ENCODE peak calls at places on chromosomes 7 and 10, in seven cellular contexts. U is HCT116, Z is PC-3, E is GM23338, X is SK-N-SH, B is MM.1S, Q is OCI-LY7. O is an unnamed sample.

GRCh38 chr10:110501142-110501937 is 3.6 kb downstream of the DUSP5 start:
- DNase-seq in U (peak), Q (no peak), E (peak), B (peak), X (peak), Z (peak), O (peak)

GRCh38 chr10:89829262-89829886 is 128.0 kb downstream of the KIF20B start:
- DNase-seq in Q (no peak), U (no peak), B (no peak), Z (no peak), E (no peak), X (no peak), O (no peak)

GRCh38 chr10:78215645-78216044 is 182.0 kb downstream of the RPS24 start:
- DNase-seq in E (no peak), U (no peak), X (no peak), Q (no peak), B (no peak), Z (no peak), O (no peak)

GRCh38 chr7:50166997-50167961 is 74.2 kb upstream of the ZPBP start:
- DNase-seq in E (no peak), X (no peak), B (no peak), Q (peak), U (no peak), Z (no peak), O (no peak)

GRCh38 chr7:2873686-2874551 is 29.8 kb upstream of the GNA12 start:
- DNase-seq in B (no peak), E (peak), Z (peak), U (peak), X (peak), Q (peak), O (peak)

GRCh38 chr7:129779602-129780256 is 168.2 kb downstream of the NRF1 start:
- DNase-seq in U (peak), E (peak), Q (peak), B (peak), X (peak), Z (peak), O (peak)

GRCh38 chr10:120011359-120012132 is 119.0 kb downstream of the SEC23IP start:
- DNase-seq in E (peak), B (no peak), Q (no peak), X (peak), Z (no peak), U (no peak), O (peak)

GRCh38 chr7:124152859-124153692 is 120.2 kb upstream of the TMEM229A start:
- DNase-seq in Z (peak), E (peak), B (peak), X (peak), U (peak), Q (peak), O (peak)

GRCh38 chr7:149310113-149310836 is 48.3 kb downstream of the ZNF783 start:
- DNase-seq in Q (peak), Z (peak), X (peak), U (peak), B (peak), E (peak), O (no peak)

GRCh38 chr10:102643346-102644065 is 773 bp upstream of the TRIM8 start:
- DNase-seq in B (peak), Q (peak), Z (peak), U (peak), E (peak), X (peak), O (peak)

GRCh38 chr10:79938728-79939380 is 10.1 kb downstream of the SFTPD start:
- DNase-seq in B (no peak), Z (no peak), X (peak), E (no peak), U (no peak), Q (peak), O (no peak)

GRCh38 chr7:7516156-7516555 is 19.5 kb downstream of the COL28A1 start:
- DNase-seq in E (no peak), U (no peak), Q (no peak), X (no peak), Z (no peak), B (no peak), O (no peak)

GRCh38 chr10:71554671-71555070 is 158.0 kb downstream of the CDH23 start:
- DNase-seq in X (no peak), B (no peak), U (no peak), Q (no peak), Z (no peak), E (no peak), O (no peak)

GRCh38 chr7:112204776-112205347 is 1.3 kb downstream of the DOCK4 start:
- DNase-seq in E (no peak), U (no peak), X (no peak), B (peak), Z (peak), Q (peak), O (peak)

GRCh38 chr10:78729810-78730209 is 339.0 kb upstream of the ZMIZ1 start:
- DNase-seq in U (no peak), Z (no peak), Q (no peak), E (no peak), X (no peak), B (no peak), O (no peak)

GRCh38 chr10:78507761-78508160 is 474.1 kb downstream of the RPS24 start:
- DNase-seq in E (no peak), Z (no peak), X (peak), B (no peak), Q (no peak), U (no peak), O (peak)

GRCh38 chr10:111650088-111650487 is 533.5 kb downstream of the GPAM start:
- DNase-seq in U (no peak), Q (peak), B (no peak), Z (no peak), X (no peak), E (peak), O (no peak)

GRCh38 chr7:132545756-132546155 is 30.5 kb downstream of the PLXNA4 start:
- DNase-seq in Z (peak), U (no peak), Q (no peak), B (no peak), E (no peak), X (no peak), O (no peak)

GRCh38 chr7:151819826-151820225 is 57.1 kb downstream of the PRKAG2 start:
- DNase-seq in Q (no peak), X (no peak), E (no peak), B (no peak), U (no peak), Z (no peak), O (no peak)

GRCh38 chr7:40058027-40058426 is 76.4 kb downstream of the MPLKIP start:
- DNase-seq in Q (no peak), X (no peak), B (no peak), E (no peak), U (no peak), Z (no peak), O (no peak)

GRCh38 chr10:93818086-93818485 is 60.4 kb downstream of the LGI1 start:
- DNase-seq in X (peak), B (no peak), U (no peak), E (no peak), Q (no peak), Z (no peak), O (no peak)

GRCh38 chr7:48087349-48087748 is 1.7 kb upstream of the UPP1 start:
- DNase-seq in E (peak), B (peak), Z (peak), X (no peak), Q (peak), U (no peak), O (no peak)

GRCh38 chr7:43753401-43753800 is 5.1 kb upstream of the BLVRA start:
- DNase-seq in B (no peak), E (no peak), Z (no peak), X (no peak), Q (no peak), U (no peak), O (no peak)

GRCh38 chr7:55348502-55348901 is 16.6 kb upstream of the LANCL2 start:
- DNase-seq in B (no peak), U (no peak), E (no peak), Q (no peak), Z (peak), X (no peak), O (no peak)

GRCh38 chr10:84258034-84258695 is 13.3 kb downstream of the RGR start:
- DNase-seq in Q (no peak), Z (no peak), E (no peak), B (no peak), X (no peak), U (no peak), O (no peak)

GRCh38 chr10:43393606-43394360 is 15.2 kb downstream of the HNRNPF start:
- DNase-seq in Q (no peak), Z (no peak), B (no peak), U (no peak), X (no peak), E (no peak), O (no peak)
- TF ChIP-seq EZH2phosphoT487 in Q (no peak), Z (no peak), B (no peak), U (no peak), X (no peak), E (no peak), O (no peak)

DNA sequence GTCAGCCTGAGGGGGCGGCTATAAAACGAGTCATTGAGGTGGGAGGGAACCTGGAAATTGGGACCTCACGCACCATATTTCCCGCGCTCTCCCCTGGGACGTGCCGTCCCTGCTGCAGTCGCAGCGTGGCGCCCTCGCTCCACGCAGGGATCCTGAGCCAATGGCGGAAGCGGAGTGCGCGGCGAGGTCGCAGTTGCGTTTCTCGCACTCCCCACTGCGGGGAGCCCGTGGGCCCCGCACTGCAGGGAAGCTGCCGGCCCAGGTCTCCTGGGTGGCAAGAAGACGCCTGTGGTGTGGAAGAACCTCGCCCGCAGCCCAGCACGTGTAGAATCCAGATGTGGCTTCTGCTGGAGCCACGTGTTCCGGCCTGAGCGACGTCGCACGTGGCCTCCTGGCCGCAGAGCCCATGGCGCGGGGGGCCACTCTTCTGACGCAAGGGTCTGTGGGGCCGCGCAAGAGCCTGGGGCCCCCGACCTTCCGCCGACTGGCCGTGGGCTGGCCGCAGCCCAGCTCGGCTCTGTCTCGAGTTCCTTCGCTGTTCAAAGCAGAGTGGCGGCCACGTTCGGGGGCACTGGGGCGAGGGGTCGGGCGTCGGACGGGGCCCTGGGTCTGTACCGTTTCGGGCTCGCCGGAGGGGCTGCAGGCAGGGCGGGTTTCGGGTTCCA is 26.4 kb downstream of the HIF1AN start:
- DNase-seq in U (peak), X (peak), E (peak), Q (no peak), B (peak), Z (peak), O (peak)
- TF ChIP-seq CTCF in U (peak), X (peak), E (peak), Q (peak), B (peak), Z (peak), O (peak)

GRCh38 chr7:86814980-86815379 is 171.3 kb downstream of the GRM3 start:
- DNase-seq in B (peak), E (peak), X (peak), Q (peak), Z (peak), U (peak), O (peak)
- TF ChIP-seq EZH2phosphoT487 in B (no peak), E (no peak), X (no peak), Q (no peak), Z (no peak), U (no peak), O (no peak)

GRCh38 chr10:73802276-73802991 is 9.0 kb downstream of the NDST2 start:
- DNase-seq in X (no peak), U (no peak), Q (no peak), Z (peak), E (no peak), B (no peak), O (no peak)
- TF ChIP-seq CTCF in X (peak), U (no peak), Q (no peak), Z (peak), E (no peak), B (no peak), O (no peak)

DNA sequence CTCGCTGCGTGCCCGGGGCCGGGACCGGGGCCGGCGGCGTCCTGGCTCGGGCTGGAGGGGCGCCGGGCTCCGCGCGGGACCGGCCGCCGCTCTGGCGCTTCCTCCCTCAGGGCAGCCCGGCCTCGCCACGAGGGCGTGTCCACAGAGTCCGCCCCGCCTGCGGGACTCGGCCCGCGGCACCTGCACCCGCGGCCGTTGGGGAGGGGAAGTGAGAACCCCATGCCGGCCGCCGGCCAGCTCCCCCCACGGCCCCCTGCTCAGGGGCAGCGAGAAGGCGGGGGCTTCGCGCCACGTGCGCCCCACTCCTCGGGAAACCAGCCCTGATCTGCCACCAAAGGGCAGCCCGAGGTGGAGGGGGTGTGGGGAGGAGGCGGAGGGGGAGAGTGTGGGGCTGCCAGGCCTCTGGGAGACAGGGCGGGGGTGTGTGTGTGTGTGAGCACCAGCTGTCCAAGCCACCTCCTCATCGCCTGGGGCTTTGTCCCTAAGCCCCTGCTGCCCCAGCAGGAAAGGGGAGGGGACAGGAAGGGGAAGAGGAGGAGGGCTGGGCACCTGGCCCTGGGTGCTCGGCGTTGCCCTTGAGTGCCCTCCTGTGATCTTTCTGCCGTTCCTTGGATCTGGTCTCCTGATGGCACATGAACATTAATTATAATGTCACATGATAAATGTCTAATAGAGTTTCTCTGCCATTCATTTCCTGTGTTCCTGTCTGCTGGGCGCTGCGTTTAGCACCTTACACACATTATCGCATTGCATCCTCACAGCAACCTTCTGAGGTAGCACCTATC is at the start of gene PIK3AP1:
- DNase-seq in X (peak), E (peak), B (peak), U (no peak), Z (peak), Q (peak), O (peak)
- TF ChIP-seq EZH2phosphoT487 in X (no peak), E (no peak), B (no peak), U (no peak), Z (no peak), Q (no peak), O (no peak)